ENCODE peak calls at places on chromosome 2, in eight cellular contexts. D, C, Z, L, S, E, W and X are unnamed samples.

GRCh38 chr2:45826889-45827635 is 175.6 kb downstream of the PRKCE start:
- DNase-seq in D (peak; percentile 82), C (no peak), Z (no peak), L (peak; percentile 79), S (no peak), E (no peak), W (no peak), X (no peak)

GRCh38 chr2:113201496-113202304 is 27.9 kb downstream of the PSD4 start:
- DNase-seq in D (no peak), C (no peak), Z (no peak), L (no peak), S (no peak), E (no peak), W (no peak), X (no peak)

GRCh38 chr2:104745856-104746255 is 108.1 kb upstream of the POU3F3 start:
- DNase-seq in D (no peak), C (no peak), Z (no peak), L (no peak), S (no peak), E (no peak), W (no peak), X (no peak)

GRCh38 chr2:177147093-177147694 is 65.4 kb upstream of the HNRNPA3 start:
- DNase-seq in D (peak; percentile 64), C (no peak), Z (no peak), L (peak; percentile 61), S (no peak), E (no peak), W (peak; percentile 62), X (peak; percentile 93)

GRCh38 chr2:50575232-50575631 is 456.7 kb downstream of the NRXN1 start:
- DNase-seq in D (no peak), C (no peak), Z (no peak), L (no peak), S (no peak), E (no peak), W (no peak), X (no peak)

GRCh38 chr2:41068740-41069139 is 616.9 kb upstream of the SLC8A1 start:
- DNase-seq in D (no peak), C (no peak), Z (no peak), L (no peak), S (no peak), E (no peak), W (no peak), X (no peak)

GRCh38 chr2:54639609-54640008 is 83.9 kb upstream of the EML6 start:
- DNase-seq in D (peak; percentile 33), C (no peak), Z (no peak), L (peak; percentile 42), S (no peak), E (no peak), W (no peak), X (no peak)

GRCh38 chr2:17879137-17879912 is 858 bp downstream of the KCNS3 start:
- DNase-seq in D (peak; percentile 14), C (no peak), Z (no peak), L (peak; percentile 89), S (no peak), E (peak; percentile 63), W (peak; percentile 78), X (no peak)

GRCh38 chr2:174492963-174493431 is 6.2 kb upstream of the GPR155 start:
- DNase-seq in D (no peak), C (peak; percentile 20), Z (peak; percentile 37), L (no peak), S (peak; percentile 53), E (no peak), W (no peak), X (peak; percentile 23)

GRCh38 chr2:187345338-187345737 is 102.7 kb downstream of the CALCRL start:
- DNase-seq in D (no peak), C (no peak), Z (no peak), L (no peak), S (no peak), E (no peak), W (no peak), X (no peak)

GRCh38 chr2:120589782-120590608 is 145.7 kb upstream of the GLI2 start:
- DNase-seq in D (peak; percentile 99), C (no peak), Z (no peak), L (peak; percentile 92), S (no peak), E (peak; percentile 20), W (no peak), X (no peak)

GRCh38 chr2:241818229-241818942 is 9.4 kb downstream of the NEU4 start:
- DNase-seq in D (no peak), C (no peak), Z (no peak), L (no peak), S (no peak), E (no peak), W (no peak), X (no peak)

GRCh38 chr2:151523825-151524224 is 114.1 kb downstream of the RIF1 start:
- DNase-seq in D (no peak), C (no peak), Z (no peak), L (peak; percentile 32), S (no peak), E (no peak), W (no peak), X (no peak)

GRCh38 chr2:125168442-125168841 is 1143.4 kb downstream of the CNTNAP5 start:
- DNase-seq in D (peak; percentile 26), C (no peak), Z (no peak), L (peak; percentile 59), S (no peak), E (no peak), W (no peak), X (no peak)

GRCh38 chr2:240558229-240558885 is 569 bp upstream of the ANKMY1 start:
- DNase-seq in D (no peak), C (no peak), Z (no peak), L (no peak), S (no peak), E (no peak), W (no peak), X (no peak)

GRCh38 chr2:206435738-206436137 is 7.6 kb upstream of the ADAM23 start:
- DNase-seq in D (no peak), C (no peak), Z (no peak), L (no peak), S (no peak), E (no peak), W (no peak), X (no peak)

GRCh38 chr2:212379103-212379502 is 159.5 kb downstream of the ERBB4 start:
- DNase-seq in D (no peak), C (no peak), Z (no peak), L (no peak), S (no peak), E (no peak), W (no peak), X (no peak)

GRCh38 chr2:200662727-200663126 is 76.9 kb downstream of the AOX1 start:
- DNase-seq in D (peak; percentile 59), C (no peak), Z (no peak), L (peak; percentile 95), S (no peak), E (peak; percentile 46), W (no peak), X (no peak)

GRCh38 chr2:23669413-23670244 is 257.3 kb downstream of the ATAD2B start:
- DNase-seq in D (peak; percentile 86), C (no peak), Z (no peak), L (peak; percentile 8), S (no peak), E (no peak), W (no peak), X (no peak)

GRCh38 chr2:162245051-162245450 is 1.8 kb upstream of the FAP start:
- DNase-seq in D (no peak), C (no peak), Z (no peak), L (peak; percentile 21), S (no peak), E (no peak), W (no peak), X (no peak)

GRCh38 chr2:147829106-147829505 is 15.7 kb upstream of the ACVR2A start:
- DNase-seq in D (peak; percentile 92), C (no peak), Z (no peak), L (peak; percentile 76), S (no peak), E (peak; percentile 7), W (no peak), X (peak; percentile 48)

GRCh38 chr2:150357770-150358467 is 129.5 kb downstream of the RND3 start:
- DNase-seq in D (no peak), C (no peak), Z (no peak), L (no peak), S (no peak), E (no peak), W (no peak), X (no peak)